ENCODE peak calls at places on chromosomes 4 and X, in four cellular contexts. W is suprapubic skin, N is breast epithelium, P is prostate gland. Q is an unnamed sample.
A peak's percentile ranks its signal among the peaks of the same experiment; 100 is the strongest.

GRCh38 chrX:437636-438390 is 51.1 kb upstream of the PPP2R3B start:
- DNase-seq in W (no peak), N (peak; percentile 24), P (no peak), Q (no peak)

GRCh38 chr4:24686866-24687672 is 102.7 kb upstream of the DHX15 start:
- DNase-seq in W (no peak), N (no peak), P (no peak), Q (no peak)

GRCh38 chrX:13419276-13419675 is 99.4 kb upstream of the ATXN3L start:
- DNase-seq in W (no peak), N (no peak), P (no peak), Q (no peak)

GRCh38 chrX:13855689-13856425 is 39.0 kb upstream of the GPM6B start:
- DNase-seq in W (no peak), N (no peak), P (no peak), Q (no peak)

GRCh38 chr4:105520819-105521790 is 31.3 kb upstream of the ARHGEF38 start:
- DNase-seq in W (no peak), N (no peak), P (peak; percentile 46), Q (no peak)

GRCh38 chrX:46687619-46688018 is 71.3 kb downstream of the SLC9A7 start:
- DNase-seq in W (no peak), N (no peak), P (no peak), Q (no peak)

GRCh38 chr4:87677731-87678130 is 27.7 kb downstream of the DMP1 start:
- DNase-seq in W (no peak), N (no peak), P (no peak), Q (peak; percentile 6)

GRCh38 chr4:845836-846251 is 19.9 kb upstream of the CPLX1 start:
- DNase-seq in W (no peak), N (no peak), P (no peak), Q (no peak)

GRCh38 chr4:69718376-69719293 is 41.8 kb downstream of the SULT1B1 start:
- DNase-seq in W (no peak), N (no peak), P (no peak), Q (no peak)

GRCh38 chr4:7909966-7910720 is 29.5 kb downstream of the AFAP1 start:
- DNase-seq in W (no peak), N (no peak), P (no peak), Q (no peak)

GRCh38 chr4:67658302-67658701 is 42.7 kb downstream of the UBA6 start:
- DNase-seq in W (no peak), N (no peak), P (no peak), Q (no peak)

GRCh38 chrX:23661671-23662070 is 5.6 kb upstream of the PRDX4 start:
- DNase-seq in W (no peak), N (no peak), P (no peak), Q (no peak)

GRCh38 chrX:11367609-11368430 is 74.6 kb downstream of the AMELX start:
- DNase-seq in W (no peak), N (no peak), P (no peak), Q (no peak)

GRCh38 chr4:8142556-8142955 is 16.1 kb downstream of the ABLIM2 start:
- DNase-seq in W (no peak), N (no peak), P (no peak), Q (no peak)

GRCh38 chrX:48715066-48715465 is 18.5 kb downstream of the SUV39H1 start:
- DNase-seq in W (no peak), N (no peak), P (no peak), Q (no peak)

GRCh38 chrX:13897571-13897970 is 80.7 kb upstream of the GPM6B start:
- DNase-seq in W (no peak), N (no peak), P (no peak), Q (no peak)

GRCh38 chr4:145045180-145045579 is 52.8 kb downstream of the ANAPC10 start:
- DNase-seq in W (no peak), N (no peak), P (no peak), Q (no peak)
- H3K4me3 ChIP-seq in W (no peak overlapping the region), N (no peak overlapping the region), P (no peak overlapping the region), Q (no peak overlapping the region)

GRCh38 chrX:154380153-154380552 is 1.1 kb downstream of the EMD start:
- DNase-seq in W (no peak), N (no peak), P (no peak), Q (no peak)

GRCh38 chrX:154379569-154379951 is 465 bp downstream of the EMD start:
- DNase-seq in W (no peak), N (no peak), P (no peak), Q (no peak)

GRCh38 chrX:154376768-154377167 is 2.3 kb upstream of the EMD start:
- DNase-seq in W (no peak), N (no peak), P (no peak), Q (no peak)

GRCh38 chrX:154378799-154379568 is at the start of gene EMD:
- DNase-seq in W (peak; percentile 97), N (peak; percentile 95), P (peak; percentile 95), Q (peak; percentile 95)

DNA sequence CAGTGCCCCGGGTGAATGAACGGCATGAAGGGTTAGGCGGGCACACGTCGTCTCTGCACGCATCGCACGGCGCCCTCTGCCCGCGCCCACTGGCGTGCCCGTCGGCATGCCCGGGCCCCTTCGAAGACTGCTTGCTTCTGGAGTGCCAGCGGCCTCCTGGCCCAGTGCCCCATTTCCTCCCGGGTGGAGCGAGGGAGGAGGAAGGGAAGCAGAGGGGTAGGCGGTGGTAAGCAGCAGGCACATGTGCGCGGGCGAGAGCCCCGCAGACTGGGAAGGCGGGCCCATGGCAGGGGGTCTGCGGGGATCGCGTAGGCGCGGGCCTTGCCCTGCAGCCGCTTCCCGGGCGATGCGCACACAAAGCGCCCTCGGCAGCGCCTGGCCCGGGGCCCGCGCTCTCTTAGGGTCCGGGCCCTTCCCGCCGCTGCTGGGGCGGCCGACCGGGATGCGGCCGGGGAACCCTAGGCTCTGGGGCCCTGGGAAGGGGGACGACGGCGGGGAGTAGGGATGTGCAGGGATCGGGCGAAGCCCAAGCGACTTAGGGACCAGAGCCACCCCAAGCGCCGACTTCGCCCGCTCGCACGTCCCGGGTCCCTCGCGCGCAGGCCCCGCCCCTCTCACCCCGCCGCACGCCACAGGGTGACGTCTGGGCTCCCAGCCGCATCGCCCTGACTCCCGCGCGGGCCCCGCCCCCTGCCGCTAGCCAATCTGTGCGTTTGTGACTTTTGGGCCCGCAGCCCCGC is 866 bp upstream of the EMD start:
- DNase-seq in W (no peak), N (no peak), P (no peak), Q (no peak)
- TF ChIP-seq POLR2A in W (peak; percentile 65), N (peak; percentile 68), P (peak; percentile 92), Q (peak; percentile 86)

GRCh38 chr4:53023640-53024299 is 161.7 kb downstream of the RASL11B start:
- DNase-seq in W (no peak), N (no peak), P (no peak), Q (no peak)

GRCh38 chr4:53021709-53022108 is 159.6 kb downstream of the RASL11B start:
- DNase-seq in W (no peak), N (no peak), P (no peak), Q (no peak)

GRCh38 chr4:53022162-53023100 is 160.3 kb downstream of the RASL11B start:
- DNase-seq in W (no peak), N (no peak), P (peak; percentile 40), Q (no peak)

GRCh38 chr4:53016099-53016498 is 154.0 kb downstream of the RASL11B start:
- DNase-seq in W (no peak), N (no peak), P (no peak), Q (no peak)

DNA sequence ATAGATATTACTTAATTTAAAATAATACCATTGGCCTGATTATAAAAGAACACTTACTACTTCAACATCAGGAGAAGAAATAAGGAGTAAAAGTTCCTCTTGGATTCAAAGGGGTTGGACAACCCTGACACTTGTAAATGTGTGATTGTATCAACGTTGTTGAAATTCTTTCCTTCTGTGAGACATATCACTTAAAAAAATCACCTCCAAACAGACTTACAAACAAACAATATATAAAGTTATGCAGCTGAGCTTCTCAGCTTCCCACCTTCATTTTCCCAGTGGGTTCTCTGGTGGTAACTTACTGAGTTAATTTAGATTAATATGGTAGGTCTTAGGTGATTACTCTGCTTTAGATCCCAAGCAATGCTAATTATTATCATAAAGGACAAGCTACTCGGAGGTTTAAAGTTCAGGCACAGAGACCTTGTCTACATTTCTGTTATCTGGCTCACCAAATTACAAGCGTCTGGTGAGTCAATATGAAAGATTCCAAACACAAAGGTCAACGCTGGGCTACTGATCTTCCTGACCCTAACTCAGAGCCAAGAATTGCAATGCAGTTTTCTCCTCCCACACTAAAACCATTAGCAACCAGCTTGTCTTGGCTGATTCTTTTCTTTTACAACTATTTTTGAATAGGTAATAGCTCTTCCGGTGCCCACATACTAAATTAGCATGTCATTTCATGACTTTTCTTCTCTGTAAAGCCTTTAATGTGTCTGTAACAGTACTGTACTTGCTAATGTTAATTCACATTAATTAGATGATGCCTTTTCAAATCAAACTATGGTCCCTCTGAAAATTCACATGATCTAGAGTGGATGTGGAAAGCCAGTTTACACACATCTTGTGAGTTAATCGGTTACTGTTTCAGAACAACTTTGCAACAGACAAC is 157.6 kb downstream of the RASL11B start:
- DNase-seq in W (no peak), N (no peak), P (no peak), Q (no peak)
- H3K4me3 ChIP-seq in W (no peak overlapping the region), N (no peak overlapping the region), P (no peak overlapping the region), Q (no peak overlapping the region)

GRCh38 chr4:40058121-40058520 is 1.5 kb downstream of the N4BP2 start:
- DNase-seq in W (no peak), N (no peak), P (no peak), Q (no peak)

GRCh38 chr4:40055873-40056721 is 553 bp upstream of the N4BP2 start:
- DNase-seq in W (peak; percentile 87), N (peak; percentile 77), P (peak; percentile 52), Q (peak; percentile 60)

GRCh38 chr4:40058854-40059253 is 2.2 kb downstream of the N4BP2 start:
- DNase-seq in W (no peak), N (no peak), P (no peak), Q (no peak)

GRCh38 chr4:40056722-40057539 is at the start of gene N4BP2:
- DNase-seq in W (peak; percentile 87), N (peak; percentile 75), P (peak; percentile 78), Q (peak; percentile 61)

DNA sequence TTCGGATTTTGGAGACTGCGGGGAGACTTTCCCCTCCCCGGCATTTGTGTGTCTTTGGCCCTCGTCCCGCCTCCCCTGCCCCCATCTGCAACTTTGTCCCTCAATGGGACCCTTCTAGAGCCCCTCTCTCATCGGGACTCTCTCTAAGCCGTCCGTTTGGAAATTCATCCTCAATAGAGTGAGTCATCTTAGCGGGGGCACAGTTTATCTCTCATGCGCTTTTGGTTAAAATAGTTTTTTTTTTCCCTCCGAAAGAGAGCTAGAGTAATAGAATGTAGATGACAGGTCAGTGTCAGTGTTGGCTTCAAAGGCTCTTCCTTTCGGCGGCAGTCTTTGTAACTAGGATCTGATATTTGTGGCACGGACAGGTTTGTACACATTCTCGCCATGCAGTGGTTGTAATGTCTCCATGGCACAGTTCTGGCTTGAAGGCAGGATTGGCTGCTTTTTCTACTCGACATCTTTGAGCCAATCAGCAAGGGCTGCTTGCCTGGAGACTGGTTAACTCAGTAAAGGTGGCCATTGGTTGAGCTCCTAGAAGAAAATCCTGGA is 966 bp downstream of the N4BP2 start:
- DNase-seq in W (peak; percentile 88), N (peak; percentile 78), P (peak; percentile 93), Q (peak; percentile 76)
- TF ChIP-seq POLR2A in W (peak; percentile 26), N (no peak), P (peak; percentile 65), Q (peak; percentile 49)

DNA sequence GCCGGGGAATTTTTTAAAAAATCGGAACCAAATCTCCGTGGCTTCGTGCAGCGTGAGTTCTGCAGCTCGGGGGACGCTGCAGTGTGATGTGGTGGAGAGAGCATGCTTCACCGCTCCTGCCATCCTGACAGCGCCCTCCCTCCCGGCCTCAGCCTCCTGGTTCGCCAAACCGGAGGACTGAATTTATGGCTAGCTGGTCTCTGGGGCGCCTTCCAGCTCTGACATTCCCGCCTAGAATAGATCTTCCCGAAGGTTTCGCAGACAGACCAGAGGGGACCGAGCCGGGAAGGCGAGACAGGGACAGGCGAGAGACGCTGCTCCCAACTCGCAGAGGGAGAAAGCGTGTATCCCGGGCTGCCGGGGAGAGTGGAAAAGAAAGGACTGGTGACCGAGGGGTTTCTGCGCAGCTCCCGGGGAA is 25.9 kb downstream of the HOPX start:
- DNase-seq in W (peak; percentile 79), N (no peak), P (no peak), Q (peak; percentile 40)
- H3K4me3 ChIP-seq in W (peak overlapping the region; percentile 66), N (peak overlapping the region; percentile 61), P (peak overlapping the region; percentile 39), Q (peak overlapping the region; percentile 69)

GRCh38 chr4:102696763-102697162 is 64.0 kb downstream of the MANBA start:
- DNase-seq in W (no peak), N (no peak), P (no peak), Q (no peak)
- TF ChIP-seq POLR2A in W (no peak), N (no peak), P (no peak), Q (no peak)

Q was measured in gastrocnemius medialis.